ENCODE peak calls at places on chromosomes 7 and 10, in five cellular contexts. O is stimulated activated CD4-positive, alpha-beta T cell treated with anti-CD3 and anti-CD28 coated beads, Interleukin-2, amount 100 ng/mL, for 48 hours; Q is AG10803; M is AML-193; P is head of caudate nucleus. B is an unnamed sample.
A peak's percentile ranks its signal among the peaks of the same experiment; 100 is the strongest.

GRCh38 chr7:112185005-112185834 is 21.0 kb downstream of the DOCK4 start:
- DNase-seq in Q (no peak), O (no peak), P (no peak), M (no peak), B (no peak)

GRCh38 chr7:106768324-106768751 is 96.7 kb upstream of the PIK3CG start:
- DNase-seq in P (no peak), M (no peak), Q (peak; percentile 53), O (no peak), B (no peak)

GRCh38 chr7:149330914-149331567 is 69.0 kb downstream of the ZNF783 start:
- DNase-seq in Q (no peak), M (no peak), P (no peak), O (no peak), B (no peak)

GRCh38 chr7:43018446-43018845 is 86.3 kb downstream of the MRPL32 start:
- DNase-seq in O (no peak), Q (no peak), M (no peak), P (no peak), B (no peak)

GRCh38 chr7:4386190-4386589 is 295.9 kb upstream of the FOXK1 start:
- DNase-seq in O (no peak), Q (no peak), P (no peak), M (no peak), B (no peak)

GRCh38 chr10:122548699-122549098 is 11.9 kb upstream of the DMBT1 start:
- DNase-seq in Q (no peak), O (no peak), P (no peak), M (no peak), B (no peak)

GRCh38 chr10:71966046-71967004 is 2.1 kb downstream of the CHST3 start:
- DNase-seq in Q (peak; percentile 67), O (no peak), M (no peak), P (no peak), B (no peak)

GRCh38 chr7:129864042-129864441 is 88.7 kb downstream of the UBE2H start:
- DNase-seq in O (no peak), Q (peak; percentile 86), P (no peak), M (no peak), B (no peak)

GRCh38 chr10:99339077-99339476 is 9.9 kb downstream of the CNNM1 start:
- DNase-seq in O (no peak), P (no peak), M (no peak), Q (peak; percentile 49), B (no peak)

GRCh38 chr10:11435621-11436020 is 175.8 kb downstream of the USP6NL start:
- DNase-seq in M (no peak), P (no peak), Q (no peak), O (no peak), B (no peak)

GRCh38 chr10:121710207-121710606 is 112.0 kb upstream of the FGFR2 start:
- DNase-seq in O (no peak), P (no peak), M (no peak), Q (no peak), B (no peak)

GRCh38 chr10:9562001-9562505 is 1455.6 kb upstream of the CELF2 start:
- DNase-seq in Q (no peak), O (no peak), P (no peak), M (no peak), B (no peak)

GRCh38 chr7:131896189-131896855 is 339.9 kb upstream of the PODXL start:
- DNase-seq in Q (no peak), P (no peak), O (no peak), M (no peak), B (no peak)

GRCh38 chr7:105672820-105673219 is 91.5 kb upstream of the EFCAB10 start:
- DNase-seq in O (no peak), Q (no peak), M (no peak), P (no peak), B (no peak)

GRCh38 chr10:131312261-131312801 is 810 bp upstream of the TCERG1L start:
- DNase-seq in P (no peak), O (no peak), Q (no peak), M (no peak), B (no peak)

GRCh38 chr10:129675027-129675769 is 208.2 kb downstream of the MGMT start:
- DNase-seq in O (no peak), P (no peak), M (no peak), Q (no peak), B (no peak)

GRCh38 chr10:33116293-33116697 is 158.3 kb upstream of the ITGB1 start:
- DNase-seq in P (peak; percentile 17), O (no peak), Q (peak; percentile 44), M (no peak), B (no peak)

GRCh38 chr10:48653347-48653746 is 31.3 kb upstream of the WDFY4 start:
- DNase-seq in P (no peak), Q (no peak), M (no peak), O (no peak), B (no peak)

GRCh38 chr10:132477398-132478340 is 59.9 kb upstream of the INPP5A start:
- DNase-seq in M (no peak), O (no peak), P (no peak), Q (no peak), B (no peak)

GRCh38 chr7:90404777-90405176 is 1.5 kb downstream of the CLDN12 start:
- DNase-seq in O (no peak), P (no peak), M (no peak), Q (peak; percentile 10), B (no peak)

GRCh38 chr10:14545827-14546226 is 215.1 kb upstream of the FRMD4A start:
- DNase-seq in P (no peak), M (no peak), Q (peak; percentile 65), O (no peak), B (no peak)

GRCh38 chr10:42979730-42980467 is 97.0 kb upstream of the RET start:
- DNase-seq in M (no peak), O (no peak), P (peak; percentile 7), Q (no peak), B (no peak)

GRCh38 chr10:73647211-73647874 is 6.1 kb upstream of the MYOZ1 start:
- DNase-seq in O (peak; percentile 35), M (no peak), Q (peak; percentile 38), P (peak; percentile 65), B (no peak)

GRCh38 chr7:82091126-82091682 is 321.4 kb upstream of the HGF start:
- DNase-seq in Q (no peak), O (no peak), M (no peak), P (no peak), B (no peak)

GRCh38 chr7:37709631-37710509 is 26.3 kb downstream of the GPR141 start:
- DNase-seq in O (no peak), M (no peak), Q (no peak), P (no peak), B (no peak)

GRCh38 chr7:127844707-127845331 is 186.4 kb downstream of the LRRC4 start:
- DNase-seq in Q (peak; percentile 42), P (no peak), M (peak; percentile 21), O (no peak), B (no peak)

GRCh38 chr10:5546891-5547683 is 22.3 kb downstream of the CALML3 start:
- DNase-seq in Q (no peak), M (no peak), P (no peak), O (no peak), B (no peak)

GRCh38 chr10:97673736-97674525 is 13.1 kb downstream of the AVPI1 start:
- DNase-seq in O (no peak), M (no peak), Q (peak; percentile 60), P (peak; percentile 62), B (no peak)

GRCh38 chr10:660980-661890 is 28.2 kb downstream of the DIP2C start:
- DNase-seq in Q (no peak), O (no peak), M (no peak), P (no peak), B (no peak)

GRCh38 chr10:37535459-37536246 is 321.8 kb downstream of the ZNF248 start:
- DNase-seq in P (no peak), M (no peak), O (no peak), Q (peak; percentile 9), B (no peak)

GRCh38 chr7:2100278-2101205 is 132.2 kb downstream of the MAD1L1 start:
- DNase-seq in O (no peak), M (no peak), Q (no peak), P (no peak), B (peak; percentile 70)

GRCh38 chr10:96493871-96494525 is 19.7 kb downstream of the TLL2 start:
- DNase-seq in P (no peak), Q (no peak), M (no peak), O (no peak), B (no peak)

GRCh38 chr10:132534348-132535064 is 3.1 kb upstream of the INPP5A start:
- DNase-seq in P (no peak), Q (no peak), M (no peak), O (no peak), B (no peak)

GRCh38 chr7:155312653-155313052 is 15.0 kb downstream of the INSIG1 start:
- DNase-seq in M (no peak), O (no peak), P (no peak), Q (no peak), B (no peak)

GRCh38 chr7:119408596-119408995 is 864.4 kb upstream of the KCND2 start:
- DNase-seq in O (no peak), M (no peak), P (no peak), Q (no peak), B (no peak)

GRCh38 chr10:16887565-16887964 is 70.3 kb upstream of the RSU1 start:
- DNase-seq in Q (peak; percentile 72), O (no peak), P (no peak), M (no peak), B (no peak)

GRCh38 chr10:33600381-33600780 is 265.9 kb upstream of the NRP1 start:
- DNase-seq in Q (no peak), O (no peak), P (no peak), M (no peak), B (no peak)

GRCh38 chr7:69204936-69205335 is 393.3 kb upstream of the AUTS2 start:
- DNase-seq in M (no peak), Q (peak; percentile 69), P (no peak), O (no peak), B (no peak)